ENCODE peak calls at places on chromosomes 4 and X, in nine cellular contexts. I is uterus; K is hypothalamus; D is fibroblast of the aortic adventitia; M is hepatic stellate cell; U is GM12865; H is EH; C is neuronal stem cell; P is activated T-cell treated with anti-CD3 and anti-CD28 coated beads, Interleukin-2, amount 50 U/mL, for 72 hours. V is an unnamed sample.

GRCh38 chr4:153594208-153594607 is 89.9 kb upstream of the TLR2 start:
- DNase-seq in I (no peak), K (no peak), D (peak; percentile 54), M (no peak), U (no peak), H (peak; percentile 70), C (no peak), P (no peak), V (no peak)

GRCh38 chrX:54386314-54386713 is 28.5 kb upstream of the WNK3 start:
- DNase-seq in I (no peak), K (no peak), D (no peak), M (peak; percentile 10), U (no peak), H (peak; percentile 10), C (no peak), P (no peak), V (no peak)

GRCh38 chr4:134024251-134024650 is 177.3 kb downstream of the PABPC4L start:
- DNase-seq in I (no peak), K (no peak), D (no peak), M (no peak), U (peak; percentile 1), H (peak; percentile 54), C (no peak), P (no peak), V (no peak)

GRCh38 chrX:132209527-132209926 is 9.7 kb downstream of the RAP2C start:
- DNase-seq in I (no peak), K (no peak), D (peak; percentile 74), M (no peak), U (no peak), H (peak; percentile 52), C (no peak), P (no peak), V (no peak)

GRCh38 chr4:76116821-76117220 is 31.4 kb downstream of the NUP54 start:
- DNase-seq in I (no peak), K (no peak), D (no peak), M (no peak), U (no peak), H (no peak), C (no peak), P (no peak), V (no peak)

GRCh38 chrX:153726286-153727107 is 1.8 kb downstream of the ABCD1 start:
- DNase-seq in I (peak; percentile 52), K (peak; percentile 35), D (peak; percentile 38), M (peak; percentile 60), U (peak; percentile 88), H (peak; percentile 77), C (peak; percentile 68), P (peak; percentile 29), V (peak; percentile 71)

GRCh38 chr4:114386637-114387233 is 211.9 kb upstream of the UGT8 start:
- DNase-seq in I (no peak), K (no peak), D (peak; percentile 67), M (peak; percentile 10), U (peak; percentile 53), H (peak; percentile 54), C (peak; percentile 17), P (no peak), V (no peak)

GRCh38 chr4:113952452-113953029 is 26.9 kb downstream of the ARSJ start:
- DNase-seq in I (no peak), K (no peak), D (peak; percentile 63), M (no peak), U (peak; percentile 64), H (peak; percentile 59), C (peak; percentile 54), P (peak; percentile 35), V (no peak)

GRCh38 chr4:13481569-13481968 is 2.6 kb downstream of the RAB28 start:
- DNase-seq in I (no peak), K (no peak), D (peak; percentile 81), M (peak; percentile 12), U (no peak), H (peak; percentile 54), C (peak; percentile 11), P (no peak), V (no peak)

V was measured in left cardiac atrium.